ENCODE peak calls at places on chromosomes 2 and 18, in ten cellular contexts. One of them, this sample, is unnamed.

GRCh38 chr2:85730686-85731085 is 23.1 kb upstream of the ATOH8 start:
- DNase-seq in LHCN-M2: no peak
- DNase-seq in ureter: no peak
- DNase-seq in left cardiac atrium: no peak
- DNase-seq in caudate nucleus: no peak
- DNase-seq in upper lobe of right lung: no peak
- DNase-seq in glomerular endothelial cell: no peak
- DNase-seq in cardiac fibroblast: no peak
- DNase-seq in activated naive CD4-positive, alpha-beta T cell treated with anti-CD3 and anti-CD28 coated beads for 36 hours: no peak
- DNase-seq in Calu3: no peak
- DNase-seq in this sample: no peak

GRCh38 chr2:25567406-25567805 is 106.0 kb downstream of the DTNB start:
- DNase-seq in LHCN-M2: peak
- DNase-seq in ureter: no peak
- DNase-seq in left cardiac atrium: no peak
- DNase-seq in caudate nucleus: no peak
- DNase-seq in upper lobe of right lung: no peak
- DNase-seq in glomerular endothelial cell: no peak
- DNase-seq in cardiac fibroblast: peak
- DNase-seq in activated naive CD4-positive, alpha-beta T cell treated with anti-CD3 and anti-CD28 coated beads for 36 hours: peak
- DNase-seq in Calu3: peak
- DNase-seq in this sample: peak

GRCh38 chr2:36450466-36451196 is 95.1 kb downstream of the CRIM1 start:
- DNase-seq in LHCN-M2: peak
- DNase-seq in ureter: no peak
- DNase-seq in left cardiac atrium: no peak
- DNase-seq in caudate nucleus: no peak
- DNase-seq in upper lobe of right lung: no peak
- DNase-seq in glomerular endothelial cell: no peak
- DNase-seq in cardiac fibroblast: peak
- DNase-seq in activated naive CD4-positive, alpha-beta T cell treated with anti-CD3 and anti-CD28 coated beads for 36 hours: no peak
- DNase-seq in Calu3: no peak
- DNase-seq in this sample: peak

GRCh38 chr2:169803480-169803879 is 4.8 kb downstream of the SSB start:
- DNase-seq in LHCN-M2: no peak
- DNase-seq in ureter: no peak
- DNase-seq in left cardiac atrium: no peak
- DNase-seq in caudate nucleus: no peak
- DNase-seq in upper lobe of right lung: no peak
- DNase-seq in glomerular endothelial cell: no peak
- DNase-seq in cardiac fibroblast: no peak
- DNase-seq in activated naive CD4-positive, alpha-beta T cell treated with anti-CD3 and anti-CD28 coated beads for 36 hours: no peak
- DNase-seq in Calu3: no peak
- DNase-seq in this sample: no peak

GRCh38 chr2:12533337-12533736 is 183.4 kb upstream of the TRIB2 start:
- DNase-seq in LHCN-M2: no peak
- DNase-seq in ureter: no peak
- DNase-seq in left cardiac atrium: no peak
- DNase-seq in caudate nucleus: no peak
- DNase-seq in upper lobe of right lung: no peak
- DNase-seq in glomerular endothelial cell: no peak
- DNase-seq in cardiac fibroblast: no peak
- DNase-seq in activated naive CD4-positive, alpha-beta T cell treated with anti-CD3 and anti-CD28 coated beads for 36 hours: no peak
- DNase-seq in Calu3: no peak
- DNase-seq in this sample: no peak

GRCh38 chr18:46282177-46282570 is 178.0 kb downstream of the HAUS1 start:
- DNase-seq in LHCN-M2: no peak
- DNase-seq in ureter: no peak
- DNase-seq in left cardiac atrium: no peak
- DNase-seq in caudate nucleus: no peak
- DNase-seq in upper lobe of right lung: no peak
- DNase-seq in glomerular endothelial cell: no peak
- DNase-seq in cardiac fibroblast: no peak
- DNase-seq in activated naive CD4-positive, alpha-beta T cell treated with anti-CD3 and anti-CD28 coated beads for 36 hours: no peak
- DNase-seq in Calu3: no peak
- DNase-seq in this sample: no peak

GRCh38 chr2:146944601-146945000 is 900.2 kb upstream of the ACVR2A start:
- DNase-seq in LHCN-M2: no peak
- DNase-seq in ureter: no peak
- DNase-seq in left cardiac atrium: no peak
- DNase-seq in caudate nucleus: no peak
- DNase-seq in upper lobe of right lung: no peak
- DNase-seq in glomerular endothelial cell: no peak
- DNase-seq in cardiac fibroblast: peak
- DNase-seq in activated naive CD4-positive, alpha-beta T cell treated with anti-CD3 and anti-CD28 coated beads for 36 hours: no peak
- DNase-seq in Calu3: no peak
- DNase-seq in this sample: no peak

GRCh38 chr2:234690569-234691225 is 193.8 kb upstream of the ARL4C start:
- DNase-seq in LHCN-M2: peak
- DNase-seq in ureter: no peak
- DNase-seq in left cardiac atrium: no peak
- DNase-seq in caudate nucleus: no peak
- DNase-seq in upper lobe of right lung: no peak
- DNase-seq in glomerular endothelial cell: peak
- DNase-seq in cardiac fibroblast: peak
- DNase-seq in activated naive CD4-positive, alpha-beta T cell treated with anti-CD3 and anti-CD28 coated beads for 36 hours: no peak
- DNase-seq in Calu3: no peak
- DNase-seq in this sample: no peak

GRCh38 chr18:45588284-45588683 is 27.0 kb upstream of the SLC14A2 start:
- DNase-seq in LHCN-M2: peak
- DNase-seq in ureter: peak
- DNase-seq in left cardiac atrium: no peak
- DNase-seq in caudate nucleus: no peak
- DNase-seq in upper lobe of right lung: no peak
- DNase-seq in glomerular endothelial cell: no peak
- DNase-seq in cardiac fibroblast: peak
- DNase-seq in activated naive CD4-positive, alpha-beta T cell treated with anti-CD3 and anti-CD28 coated beads for 36 hours: no peak
- DNase-seq in Calu3: no peak
- DNase-seq in this sample: peak

GRCh38 chr2:103004426-103004942 is 242.7 kb downstream of the TMEM182 start:
- DNase-seq in LHCN-M2: no peak
- DNase-seq in ureter: no peak
- DNase-seq in left cardiac atrium: no peak
- DNase-seq in caudate nucleus: no peak
- DNase-seq in upper lobe of right lung: no peak
- DNase-seq in glomerular endothelial cell: no peak
- DNase-seq in cardiac fibroblast: no peak
- DNase-seq in activated naive CD4-positive, alpha-beta T cell treated with anti-CD3 and anti-CD28 coated beads for 36 hours: no peak
- DNase-seq in Calu3: no peak
- DNase-seq in this sample: no peak

This sample was measured in HCEC 1CT.